ENCODE peak calls at places on chromosomes 5 and 9, in five cellular contexts. X, B, V, S and O are unnamed samples.

GRCh38 chr5:79170661-79171060 is 59.1 kb downstream of the BHMT start:
- DNase-seq in V (no peak), X (no peak), S (no peak), B (no peak), O (no peak)

GRCh38 chr5:618450-618849 is 6.3 kb downstream of the CEP72 start:
- DNase-seq in V (no peak), B (no peak), X (no peak), S (no peak), O (no peak)

GRCh38 chr5:81283976-81284375 is 17.4 kb upstream of the ZCCHC9 start:
- DNase-seq in V (no peak), B (no peak), X (no peak), S (no peak), O (no peak)

GRCh38 chr9:33234511-33235467 is 5.2 kb upstream of the SPINK4 start:
- DNase-seq in S (no peak), V (no peak), X (no peak), B (no peak), O (no peak)

GRCh38 chr5:97545856-97546570 is 363.0 kb upstream of the RIOK2 start:
- DNase-seq in X (no peak), V (no peak), B (no peak), S (peak; percentile 33), O (no peak)

GRCh38 chr9:133057553-133057952 is 4.2 kb upstream of the CEL start:
- DNase-seq in V (no peak), X (no peak), S (no peak), B (no peak), O (no peak)

GRCh38 chr5:134451618-134452505 is 40.2 kb upstream of the CDKN2AIPNL start:
- DNase-seq in X (no peak), V (peak; percentile 62), S (peak; percentile 82), B (peak; percentile 75), O (peak; percentile 62)

GRCh38 chr9:114968710-114969109 is 38.3 kb upstream of the TNFSF8 start:
- DNase-seq in S (peak; percentile 51), X (no peak), V (no peak), B (peak; percentile 27), O (peak; percentile 69)

GRCh38 chr5:142000709-142001484 is 11.9 kb downstream of the GNPDA1 start:
- DNase-seq in X (no peak), B (no peak), S (peak; percentile 24), V (no peak), O (no peak)

GRCh38 chr5:93583799-93584530 is 943 bp downstream of the NR2F1 start:
- DNase-seq in S (peak; percentile 76), X (no peak), B (no peak), V (peak; percentile 67), O (no peak)

GRCh38 chr5:93581738-93582414 is 857 bp upstream of the NR2F1-AS1 start:
- DNase-seq in V (no peak), X (peak; percentile 69), S (peak; percentile 86), B (peak; percentile 90), O (peak; percentile 41)

GRCh38 chr5:93582677-93583524 is at the start of gene NR2F1:
- DNase-seq in V (peak; percentile 88), X (peak; percentile 99), S (peak; percentile 100), B (peak; percentile 100), O (peak; percentile 82)

GRCh38 chr5:93584531-93585053 is 1.6 kb downstream of the NR2F1 start:
- DNase-seq in V (no peak), S (no peak), X (no peak), B (no peak), O (no peak)

GRCh38 chr5:93583525-93583798 is 440 bp downstream of the NR2F1 start:
- DNase-seq in S (no peak), V (no peak), X (no peak), B (no peak), O (no peak)
- H3K4me3 ChIP-seq in S (peak overlapping the region; percentile 83), V (peak overlapping the region; percentile 61), X (peak overlapping the region; percentile 68), B (peak overlapping the region; percentile 79), O (peak overlapping the region; percentile 71)

DNA sequence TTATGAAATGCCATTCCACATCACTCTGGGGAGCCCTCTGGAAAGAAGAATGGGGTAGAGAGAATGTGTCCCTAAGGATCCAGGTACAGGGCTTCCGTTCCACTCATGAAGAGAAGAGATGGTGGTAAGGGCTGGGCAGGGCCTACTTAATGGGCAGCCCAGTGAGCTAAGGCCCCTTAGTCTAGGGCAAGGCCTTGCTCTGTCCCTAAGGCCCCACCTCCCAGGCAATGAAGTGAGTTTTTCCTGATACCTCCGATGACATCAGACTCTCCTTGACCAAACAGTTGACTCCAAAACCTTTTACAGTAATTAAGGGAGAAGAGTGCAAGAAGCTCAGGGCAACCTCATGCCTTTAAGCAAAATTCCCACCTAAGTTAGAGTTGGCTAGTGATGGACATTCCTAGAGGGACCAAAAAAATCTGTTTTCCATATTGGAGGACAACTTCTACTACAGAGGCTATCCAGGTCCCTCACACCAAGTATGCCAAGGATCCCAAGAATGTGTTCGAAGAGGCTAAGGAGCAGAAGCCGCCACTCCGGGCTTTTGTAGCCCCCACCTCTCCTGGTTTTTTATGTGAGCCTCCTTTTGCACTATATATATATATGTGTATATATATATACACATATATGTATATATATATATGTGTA is 5.9 kb downstream of the KLF9 start:
- DNase-seq in X (no peak), S (peak; percentile 52), V (no peak), B (peak; percentile 47), O (no peak)
- H3K4me3 ChIP-seq in X (no peak overlapping the region), S (no peak overlapping the region), V (no peak overlapping the region), B (no peak overlapping the region), O (no peak overlapping the region)

GRCh38 chr5:88688981-88689661 is 193.9 kb downstream of the MEF2C start:
- DNase-seq in V (peak; percentile 80), S (no peak), X (no peak), B (no peak), O (no peak)
- H3K4me3 ChIP-seq in V (peak overlapping the region; percentile 60), S (no peak overlapping the region), X (no peak overlapping the region), B (peak overlapping the region; percentile 63), O (no peak overlapping the region)

GRCh38 chr5:149406979-149407306 is 27.9 kb upstream of the IL17B start:
- DNase-seq in B (no peak), S (no peak), V (no peak), X (no peak), O (no peak)
- H3K4me3 ChIP-seq in B (peak overlapping the region; percentile 89), S (peak overlapping the region; percentile 70), V (peak overlapping the region; percentile 12), X (peak overlapping the region; percentile 82), O (peak overlapping the region; percentile 62)

DNA sequence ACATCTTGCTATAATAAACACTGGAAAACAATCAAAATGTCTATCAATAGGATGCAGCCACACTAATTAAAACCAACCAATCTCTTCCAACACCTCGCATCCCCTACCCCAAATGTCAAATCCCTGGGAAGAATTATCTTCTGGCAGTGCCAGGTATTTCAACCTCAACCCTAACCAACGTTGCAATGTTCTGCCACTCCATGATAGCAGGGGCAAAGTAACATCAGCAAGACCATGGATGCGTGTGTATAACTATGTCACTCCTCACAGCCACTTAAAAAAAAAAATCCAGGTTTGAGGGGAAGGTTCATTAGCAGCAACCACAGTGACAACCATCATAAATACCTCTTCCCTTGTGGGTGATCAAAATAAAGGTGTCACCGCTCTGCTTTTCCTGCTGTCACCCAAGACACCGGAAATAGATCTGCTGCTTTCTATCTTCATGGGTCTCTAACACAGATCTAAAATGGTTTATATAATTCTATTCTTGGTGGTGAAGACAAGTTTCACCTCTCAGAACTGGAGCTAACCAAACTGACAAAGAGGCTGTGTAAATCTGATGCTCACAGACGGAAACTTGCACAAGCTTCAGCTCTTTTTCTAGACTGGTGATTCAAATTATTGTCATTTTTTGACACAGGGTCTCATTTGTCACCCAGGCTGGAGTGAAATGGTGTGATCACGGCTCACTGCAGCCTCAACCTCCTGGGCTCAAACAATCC is 9.9 kb downstream of the HSPA9 start:
- DNase-seq in S (no peak), B (no peak), X (no peak), V (no peak), O (no peak)
- H3K4me3 ChIP-seq in S (no peak overlapping the region), B (no peak overlapping the region), X (no peak overlapping the region), V (no peak overlapping the region), O (no peak overlapping the region)

DNA sequence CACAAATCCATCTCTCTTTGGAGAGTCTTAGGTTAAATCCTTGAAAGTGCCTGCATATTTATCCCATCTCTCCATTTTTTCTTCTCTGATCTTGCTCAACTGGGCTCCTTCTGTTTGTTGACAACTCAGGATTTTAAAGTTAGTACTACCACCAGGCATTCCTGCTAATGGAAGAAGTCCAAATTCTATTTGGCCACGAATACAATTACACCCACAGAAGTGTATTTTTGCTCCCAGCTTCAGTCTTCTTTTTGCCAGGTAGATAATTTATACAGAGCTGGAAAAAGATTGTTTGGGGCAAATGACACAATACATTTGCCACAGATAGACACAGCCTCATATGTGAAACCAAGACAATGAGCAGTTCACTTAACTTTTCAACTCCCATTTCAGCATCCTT is 74.8 kb downstream of the CETN3 start:
- DNase-seq in B (peak; percentile 22), X (no peak), S (no peak), V (no peak), O (no peak)
- H3K4me3 ChIP-seq in B (no peak overlapping the region), X (no peak overlapping the region), S (no peak overlapping the region), V (no peak overlapping the region), O (no peak overlapping the region)

DNA sequence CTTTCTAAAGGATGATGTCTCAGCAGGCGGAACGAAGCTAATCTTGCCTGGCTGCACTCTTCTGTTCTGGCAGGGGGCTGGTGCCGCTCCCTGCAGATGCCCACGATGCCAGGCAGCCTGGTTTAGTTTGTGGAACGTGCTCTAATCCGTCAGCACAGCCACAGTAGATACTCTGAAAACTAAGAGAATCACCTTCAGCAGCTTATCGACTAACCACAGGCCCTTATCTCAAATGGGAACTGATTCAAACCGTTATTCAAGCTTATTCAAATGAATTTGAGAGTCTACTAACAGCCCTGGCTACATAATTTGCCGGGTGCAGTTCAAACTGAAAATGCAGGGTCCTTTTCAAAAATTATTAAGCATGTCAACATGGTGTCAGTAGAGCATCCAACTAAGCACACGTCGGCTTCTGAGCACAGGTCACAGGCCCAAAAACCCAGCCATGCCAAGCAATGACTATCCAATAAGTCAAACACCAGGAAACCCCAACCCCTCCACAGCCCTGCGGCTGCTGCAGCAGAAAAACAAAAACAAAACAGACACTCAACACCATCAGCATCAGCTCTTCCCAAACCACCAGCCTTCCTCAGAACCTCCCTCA is 246.7 kb upstream of the ANKRD55 start:
- DNase-seq in X (no peak), S (no peak), B (peak; percentile 43), V (peak; percentile 66), O (no peak)
- H3K4me3 ChIP-seq in X (no peak overlapping the region), S (no peak overlapping the region), B (no peak overlapping the region), V (peak overlapping the region; percentile 77), O (no peak overlapping the region)

GRCh38 chr5:169013846-169014245 is 287.1 kb downstream of the SLIT3 start:
- DNase-seq in V (no peak), X (peak; percentile 54), S (no peak), B (no peak), O (no peak)
- H3K4me3 ChIP-seq in V (no peak overlapping the region), X (no peak overlapping the region), S (no peak overlapping the region), B (no peak overlapping the region), O (no peak overlapping the region)

GRCh38 chr5:180785151-180785781 is 17.3 kb downstream of the MGAT1 start:
- DNase-seq in S (peak; percentile 21), X (peak; percentile 43), V (no peak), B (peak; percentile 74), O (no peak)
- H3K4me3 ChIP-seq in S (no peak overlapping the region), X (peak overlapping the region; percentile 23), V (no peak overlapping the region), B (no peak overlapping the region), O (no peak overlapping the region)